ENCODE peak calls at places on chromosomes 3 and 15, in four cellular contexts. One of them, this sample, is unnamed.

GRCh38 chr15:92277776-92278175 is 115.9 kb upstream of the ST8SIA2 start:
- DNase-seq in H1: no peak
- DNase-seq in fibroblast of mammary gland: peak
- DNase-seq in GM12878: no peak
- DNase-seq in this sample: no peak

GRCh38 chr15:72599855-72600464 is 54.5 kb upstream of the GOLGA6B start:
- DNase-seq in H1: no peak
- DNase-seq in GM12878: no peak
- DNase-seq in fibroblast of mammary gland: peak
- DNase-seq in this sample: no peak

GRCh38 chr15:30865257-30865656 is 38.5 kb upstream of the FAN1 start:
- DNase-seq in H1: no peak
- DNase-seq in fibroblast of mammary gland: no peak
- DNase-seq in GM12878: no peak
- DNase-seq in this sample: no peak

GRCh38 chr3:13013994-13014754 is 59.1 kb downstream of the IQSEC1 start:
- DNase-seq in H1: no peak
- DNase-seq in fibroblast of mammary gland: no peak
- DNase-seq in GM12878: no peak
- DNase-seq in this sample: no peak

GRCh38 chr3:137205394-137206060 is 247.7 kb downstream of the IL20RB start:
- DNase-seq in H1: no peak
- DNase-seq in fibroblast of mammary gland: no peak
- DNase-seq in GM12878: no peak
- DNase-seq in this sample: no peak

GRCh38 chr15:56996746-56997470 is 78.5 kb downstream of the TCF12 start:
- DNase-seq in H1: no peak
- DNase-seq in fibroblast of mammary gland: no peak
- DNase-seq in GM12878: no peak
- DNase-seq in this sample: no peak

GRCh38 chr15:100738614-100739013 is 136.2 kb downstream of the ASB7 start:
- DNase-seq in GM12878: no peak
- DNase-seq in H1: peak
- DNase-seq in fibroblast of mammary gland: no peak
- DNase-seq in this sample: no peak

GRCh38 chr3:179258820-179259219 is 7.9 kb upstream of the KCNMB3 start:
- DNase-seq in H1: no peak
- DNase-seq in GM12878: no peak
- DNase-seq in fibroblast of mammary gland: no peak
- DNase-seq in this sample: no peak

GRCh38 chr3:89889386-89889785 is 782.0 kb downstream of the EPHA3 start:
- DNase-seq in H1: no peak
- DNase-seq in fibroblast of mammary gland: no peak
- DNase-seq in GM12878: no peak
- DNase-seq in this sample: no peak

GRCh38 chr3:152195206-152195605 is 73.5 kb upstream of the MBNL1 start:
- DNase-seq in fibroblast of mammary gland: no peak
- DNase-seq in GM12878: no peak
- DNase-seq in H1: no peak
- DNase-seq in this sample: no peak

GRCh38 chr15:61951949-61952348 is 108.3 kb downstream of the VPS13C start:
- DNase-seq in H1: no peak
- DNase-seq in GM12878: no peak
- DNase-seq in fibroblast of mammary gland: no peak
- DNase-seq in this sample: no peak

GRCh38 chr15:81547517-81548132 is 173.6 kb upstream of the TMC3 start:
- DNase-seq in fibroblast of mammary gland: no peak
- DNase-seq in H1: no peak
- DNase-seq in GM12878: no peak
- DNase-seq in this sample: no peak

GRCh38 chr3:42013652-42014442 is 51.9 kb upstream of the ULK4 start:
- DNase-seq in H1: peak
- DNase-seq in GM12878: no peak
- DNase-seq in fibroblast of mammary gland: no peak
- DNase-seq in this sample: peak

GRCh38 chr15:33026614-33027013 is 167.9 kb downstream of the FMN1 start:
- DNase-seq in GM12878: no peak
- DNase-seq in H1: no peak
- DNase-seq in fibroblast of mammary gland: no peak
- DNase-seq in this sample: no peak

GRCh38 chr3:155354658-155355057 is 61.2 kb upstream of the STRIT1 start:
- DNase-seq in H1: no peak
- DNase-seq in GM12878: no peak
- DNase-seq in fibroblast of mammary gland: no peak
- DNase-seq in this sample: no peak

GRCh38 chr3:43621406-43621973 is 321 bp downstream of the ANO10 start:
- DNase-seq in fibroblast of mammary gland: no peak
- DNase-seq in H1: no peak
- DNase-seq in GM12878: no peak
- DNase-seq in this sample: no peak

GRCh38 chr15:85828026-85828597 is 33.4 kb upstream of the KLHL25 start:
- DNase-seq in fibroblast of mammary gland: no peak
- DNase-seq in H1: no peak
- DNase-seq in GM12878: no peak
- DNase-seq in this sample: no peak

GRCh38 chr15:57541805-57542504 is 49.7 kb upstream of the MYZAP start:
- DNase-seq in fibroblast of mammary gland: peak
- DNase-seq in H1: peak
- DNase-seq in GM12878: no peak
- DNase-seq in this sample: peak

GRCh38 chr3:114231616-114232015 is 5.8 kb downstream of the ZNF80 start:
- DNase-seq in H1: no peak
- DNase-seq in GM12878: no peak
- DNase-seq in fibroblast of mammary gland: no peak
- DNase-seq in this sample: no peak

GRCh38 chr15:72965671-72966070 is 86.6 kb upstream of the NEO1 start:
- DNase-seq in GM12878: no peak
- DNase-seq in H1: no peak
- DNase-seq in fibroblast of mammary gland: no peak
- DNase-seq in this sample: no peak

GRCh38 chr3:76470285-76470684 is 569.6 kb upstream of the ROBO2 start:
- DNase-seq in GM12878: no peak
- DNase-seq in fibroblast of mammary gland: peak
- DNase-seq in H1: no peak
- DNase-seq in this sample: no peak

GRCh38 chr15:47186071-47186470 is 531.2 kb upstream of the SEMA6D start:
- DNase-seq in fibroblast of mammary gland: no peak
- DNase-seq in GM12878: no peak
- DNase-seq in H1: no peak
- DNase-seq in this sample: no peak

GRCh38 chr15:57570340-57570739 is 21.4 kb upstream of the MYZAP start:
- DNase-seq in H1: no peak
- DNase-seq in GM12878: no peak
- DNase-seq in fibroblast of mammary gland: no peak
- DNase-seq in this sample: no peak

GRCh38 chr3:196688349-196688748 is 23.7 kb downstream of the CEP19 start:
- DNase-seq in fibroblast of mammary gland: peak
- DNase-seq in H1: no peak
- DNase-seq in GM12878: no peak
- DNase-seq in this sample: peak

GRCh38 chr3:102478160-102478559 is 43.3 kb downstream of the ZPLD1 start:
- DNase-seq in H1: no peak
- DNase-seq in fibroblast of mammary gland: no peak
- DNase-seq in GM12878: no peak
- DNase-seq in this sample: no peak

GRCh38 chr15:90141646-90142045 is 39.4 kb upstream of the IDH2 start:
- DNase-seq in GM12878: no peak
- DNase-seq in fibroblast of mammary gland: peak
- DNase-seq in H1: no peak
- DNase-seq in this sample: no peak

GRCh38 chr3:141233457-141234161 is 2.0 kb downstream of the PXYLP1 start:
- DNase-seq in H1: no peak
- DNase-seq in GM12878: no peak
- DNase-seq in fibroblast of mammary gland: no peak
- DNase-seq in this sample: no peak

DNA sequence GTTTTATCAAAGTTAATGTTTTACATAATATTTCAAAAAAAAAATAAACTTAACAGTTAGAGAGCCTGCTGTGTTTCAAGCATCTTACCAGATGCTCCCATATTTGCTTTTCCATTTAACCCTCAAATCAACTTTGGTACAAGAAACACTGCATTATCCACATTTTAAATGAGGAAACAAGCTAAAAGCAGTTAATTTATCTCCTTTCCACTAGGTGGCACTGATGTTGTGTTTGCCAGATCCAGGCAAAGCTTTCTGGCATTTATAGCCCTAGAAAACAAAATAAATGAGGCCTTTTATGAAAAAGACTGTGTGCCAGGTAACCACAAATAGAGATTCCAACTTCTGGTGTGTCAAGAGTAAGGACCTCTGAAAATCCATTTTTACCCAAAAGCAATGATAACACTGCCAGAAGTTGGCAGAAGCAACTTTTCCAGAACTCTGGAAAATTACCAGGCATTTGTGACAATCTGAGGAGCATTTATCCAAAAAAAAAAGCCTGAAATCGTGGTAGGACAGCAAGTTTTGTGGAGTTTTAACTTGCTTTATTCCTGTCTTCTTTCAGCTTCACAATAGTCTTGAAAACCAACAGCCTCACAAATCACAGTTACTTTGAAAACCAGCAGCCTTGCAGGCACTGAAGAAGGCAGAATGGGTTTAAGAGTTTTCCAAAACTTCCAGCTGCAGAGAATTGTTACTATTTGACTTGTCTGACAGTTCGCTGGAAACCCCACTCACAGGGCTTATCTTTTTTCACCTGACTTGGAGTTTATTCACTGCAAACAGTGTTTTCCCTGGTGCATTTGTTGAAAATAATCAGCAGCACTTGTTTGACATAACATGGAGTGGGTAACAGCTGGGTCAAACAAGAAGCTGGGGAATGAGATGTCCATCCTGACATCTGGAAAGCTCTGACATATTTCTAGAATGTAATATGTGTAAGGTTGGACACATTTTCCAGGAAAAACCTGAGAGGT is 9.2 kb downstream of the FAM162A start:
- DNase-seq in GM12878: no peak
- DNase-seq in fibroblast of mammary gland: peak
- DNase-seq in H1: no peak
- DNase-seq in this sample: no peak
- TF ChIP-seq CTCF in GM12878: peak
- TF ChIP-seq CTCF in fibroblast of mammary gland: peak
- TF ChIP-seq CTCF in H1: no peak
- TF ChIP-seq CTCF in this sample: peak

DNA sequence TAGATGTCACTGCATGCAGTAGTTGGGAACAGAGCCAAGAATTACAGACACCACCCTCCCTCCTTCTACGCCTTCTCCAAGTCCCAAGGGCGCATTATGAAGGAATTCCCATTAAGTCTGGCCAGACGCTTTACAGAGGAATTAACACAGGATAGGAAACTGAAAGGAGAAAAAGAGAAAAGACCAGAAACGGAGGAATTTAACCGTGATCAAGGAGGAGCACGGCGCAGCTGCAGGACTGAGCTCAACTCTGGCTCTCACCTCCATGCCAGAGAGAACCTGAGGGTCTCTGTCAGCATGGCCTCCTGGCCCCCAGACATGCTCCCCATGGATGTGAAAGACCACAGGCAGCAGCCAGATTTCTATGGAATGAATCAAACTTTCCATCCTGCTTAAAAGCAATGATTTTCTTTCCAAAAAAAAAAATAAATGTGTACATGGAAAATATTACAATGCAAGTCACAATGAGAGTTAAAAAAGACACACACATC is 13.7 kb downstream of the ATP10A start:
- DNase-seq in GM12878: no peak
- DNase-seq in H1: no peak
- DNase-seq in fibroblast of mammary gland: peak
- DNase-seq in this sample: no peak
- H3K4me3 ChIP-seq in GM12878: no peak
- H3K4me3 ChIP-seq in H1: no peak
- H3K4me3 ChIP-seq in fibroblast of mammary gland: peak
- H3K4me3 ChIP-seq in this sample: peak

GRCh38 chr15:55914446-55914845 is 79.0 kb downstream of the NEDD4 start:
- DNase-seq in fibroblast of mammary gland: no peak
- DNase-seq in H1: no peak
- DNase-seq in GM12878: no peak
- DNase-seq in this sample: no peak

GRCh38 chr15:55915876-55916567 is 77.4 kb downstream of the NEDD4 start:
- DNase-seq in GM12878: no peak
- DNase-seq in H1: no peak
- DNase-seq in fibroblast of mammary gland: peak
- DNase-seq in this sample: no peak

GRCh38 chr15:55915221-55915620 is 78.2 kb downstream of the NEDD4 start:
- DNase-seq in fibroblast of mammary gland: peak
- DNase-seq in GM12878: no peak
- DNase-seq in H1: no peak
- DNase-seq in this sample: no peak

GRCh38 chr15:55909036-55909811 is 84.2 kb downstream of the NEDD4 start:
- DNase-seq in GM12878: no peak
- DNase-seq in fibroblast of mammary gland: peak
- DNase-seq in H1: no peak
- DNase-seq in this sample: no peak

GRCh38 chr15:55912982-55913381 is 80.4 kb downstream of the NEDD4 start:
- DNase-seq in fibroblast of mammary gland: no peak
- DNase-seq in GM12878: no peak
- DNase-seq in H1: no peak
- DNase-seq in this sample: no peak
- TF ChIP-seq CTCF in fibroblast of mammary gland: no peak
- TF ChIP-seq CTCF in GM12878: no peak
- TF ChIP-seq CTCF in H1: no peak
- TF ChIP-seq CTCF in this sample: no peak

GRCh38 chr15:69090197-69090948 is 70.1 kb upstream of the GLCE start:
- DNase-seq in fibroblast of mammary gland: peak
- DNase-seq in GM12878: no peak
- DNase-seq in H1: no peak
- DNase-seq in this sample: no peak

GRCh38 chr15:69086427-69087205 is 72.1 kb downstream of the NOX5 start:
- DNase-seq in fibroblast of mammary gland: no peak
- DNase-seq in H1: no peak
- DNase-seq in GM12878: no peak
- DNase-seq in this sample: no peak

GRCh38 chr15:69088300-69088965 is 72.0 kb upstream of the GLCE start:
- DNase-seq in H1: no peak
- DNase-seq in fibroblast of mammary gland: no peak
- DNase-seq in GM12878: no peak
- DNase-seq in this sample: no peak

GRCh38 chr15:69087581-69087980 is 72.9 kb upstream of the GLCE start:
- DNase-seq in GM12878: no peak
- DNase-seq in fibroblast of mammary gland: no peak
- DNase-seq in H1: no peak
- DNase-seq in this sample: no peak

GRCh38 chr15:69089258-69089657 is 71.2 kb upstream of the GLCE start:
- DNase-seq in GM12878: no peak
- DNase-seq in fibroblast of mammary gland: no peak
- DNase-seq in H1: no peak
- DNase-seq in this sample: no peak
- H3K4me3 ChIP-seq in GM12878: no peak
- H3K4me3 ChIP-seq in fibroblast of mammary gland: no peak
- H3K4me3 ChIP-seq in H1: peak
- H3K4me3 ChIP-seq in this sample: no peak

GRCh38 chr3:52792413-52792812 is 2.2 kb upstream of the ITIH3 start:
- DNase-seq in fibroblast of mammary gland: no peak
- DNase-seq in GM12878: no peak
- DNase-seq in H1: peak
- DNase-seq in this sample: no peak
- TF ChIP-seq CTCF in fibroblast of mammary gland: no peak
- TF ChIP-seq CTCF in GM12878: no peak
- TF ChIP-seq CTCF in H1: no peak
- TF ChIP-seq CTCF in this sample: no peak

GRCh38 chr3:134370611-134371451 is 3.4 kb downstream of the AMOTL2 start:
- DNase-seq in H1: no peak
- DNase-seq in fibroblast of mammary gland: no peak
- DNase-seq in GM12878: no peak
- DNase-seq in this sample: no peak
- H3K4me3 ChIP-seq in H1: no peak
- H3K4me3 ChIP-seq in fibroblast of mammary gland: no peak
- H3K4me3 ChIP-seq in GM12878: no peak
- H3K4me3 ChIP-seq in this sample: no peak